ENCODE peak calls at places on chromosomes 1 and 21, in six cellular contexts. N is NCI-H1417, K is AG08396, E is HS-27A, M is GM23248, O is Panc1. F is an unnamed sample.

GRCh38 chr21:29055080-29055479 is 18.4 kb downstream of the CCT8 start:
- DNase-seq in E (no peak), K (no peak), N (no peak), M (no peak), O (no peak), F (no peak)

GRCh38 chr1:82972841-82973553 is 1025.9 kb downstream of the TTLL7 start:
- DNase-seq in K (no peak), O (no peak), E (no peak), N (no peak), M (no peak), F (no peak)

GRCh38 chr21:43961382-43961909 is 50.7 kb upstream of the TRAPPC10 start:
- DNase-seq in M (no peak), K (no peak), O (no peak), N (no peak), E (no peak), F (no peak)

GRCh38 chr1:37556712-37557196 is at the start of gene DNALI1:
- DNase-seq in N (peak; percentile 89), E (no peak), O (no peak), M (peak; percentile 80), K (peak; percentile 96), F (peak; percentile 94)

GRCh38 chr21:26777166-26777565 is 68.0 kb downstream of the ADAMTS1 start:
- DNase-seq in O (no peak), E (no peak), M (peak; percentile 18), K (no peak), N (no peak), F (no peak)

GRCh38 chr1:53621144-53621543 is 117.8 kb downstream of the GLIS1 start:
- DNase-seq in K (no peak), O (no peak), N (no peak), E (no peak), M (no peak), F (peak; percentile 70)

GRCh38 chr1:201259476-201260235 is 23.6 kb upstream of the PKP1 start:
- DNase-seq in K (peak; percentile 49), M (peak; percentile 78), E (no peak), O (no peak), N (no peak), F (no peak)

GRCh38 chr21:44872568-44873355 is 728 bp downstream of the PTTG1IP start:
- DNase-seq in O (no peak), M (peak; percentile 61), K (peak; percentile 51), E (no peak), N (no peak), F (peak; percentile 84)

GRCh38 chr1:187409341-187409740 is 580.6 kb downstream of the PLA2G4A start:
- DNase-seq in N (no peak), K (no peak), M (peak; percentile 51), O (no peak), E (no peak), F (no peak)

GRCh38 chr1:22525646-22526045 is 37.6 kb upstream of the EPHA8 start:
- DNase-seq in O (no peak), N (no peak), E (no peak), M (no peak), K (no peak), F (no peak)

GRCh38 chr1:63662056-63662836 is 69.0 kb downstream of the PGM1 start:
- DNase-seq in M (peak; percentile 94), K (peak; percentile 22), O (no peak), N (no peak), E (peak; percentile 89), F (no peak)

GRCh38 chr1:226786550-226786949 is 47.5 kb upstream of the ITPKB start:
- DNase-seq in N (no peak), E (no peak), M (no peak), K (no peak), O (no peak), F (no peak)

GRCh38 chr1:21149430-21149861 is 27.3 kb downstream of the EIF4G3 start:
- DNase-seq in N (no peak), K (peak; percentile 57), E (no peak), M (peak; percentile 85), O (no peak), F (no peak)

GRCh38 chr1:167439301-167439988 is 78.9 kb downstream of the CD247 start:
- DNase-seq in M (peak; percentile 66), O (no peak), K (peak; percentile 59), N (peak; percentile 52), E (no peak), F (no peak)

GRCh38 chr1:37174876-37175275 is 140.6 kb upstream of the GRIK3 start:
- DNase-seq in M (no peak), K (no peak), E (no peak), O (no peak), N (no peak), F (no peak)

GRCh38 chr1:206439205-206439604 is 31.1 kb upstream of the IKBKE start:
- DNase-seq in M (no peak), K (no peak), E (no peak), O (no peak), N (no peak), F (no peak)

GRCh38 chr1:156463874-156464273 is 36.7 kb downstream of the MEF2D start:
- DNase-seq in N (no peak), E (no peak), M (no peak), O (no peak), K (no peak), F (peak; percentile 89)

GRCh38 chr1:84603941-84604830 is 29.9 kb upstream of the CTBS start:
- DNase-seq in M (peak; percentile 98), E (peak; percentile 85), K (peak; percentile 55), N (no peak), O (peak; percentile 97), F (peak; percentile 79)

GRCh38 chr1:50973875-50974617 is 4.0 kb downstream of the CDKN2C start:
- DNase-seq in K (no peak), N (peak; percentile 47), M (no peak), O (no peak), E (no peak), F (no peak)

GRCh38 chr1:64721576-64722145 is 23.2 kb upstream of the RAVER2 start:
- DNase-seq in K (no peak), N (no peak), M (no peak), O (no peak), E (no peak), F (no peak)

GRCh38 chr1:244460195-244460594 is 878 bp upstream of the CATSPERE start:
- DNase-seq in E (no peak), M (peak; percentile 42), N (no peak), O (no peak), K (no peak), F (no peak)

GRCh38 chr1:221268295-221268694 is 389.1 kb downstream of the HLX start:
- DNase-seq in O (no peak), M (peak; percentile 93), K (peak; percentile 58), E (peak; percentile 47), N (no peak), F (no peak)

GRCh38 chr1:234616644-234617043 is 6.7 kb upstream of the IRF2BP2 start:
- DNase-seq in M (peak; percentile 69), N (no peak), O (no peak), K (no peak), E (no peak), F (no peak)

GRCh38 chr21:28336299-28336698 is 656.4 kb downstream of the LTN1 start:
- DNase-seq in M (peak; percentile 87), N (no peak), E (peak; percentile 66), K (peak; percentile 48), O (no peak), F (no peak)

GRCh38 chr1:193448682-193449461 is 262.5 kb upstream of the B3GALT2 start:
- DNase-seq in K (no peak), N (no peak), M (no peak), O (no peak), E (no peak), F (no peak)

GRCh38 chr1:186512698-186513457 is 52.0 kb upstream of the PDC start:
- DNase-seq in N (no peak), O (no peak), K (no peak), M (no peak), E (no peak), F (no peak)